ENCODE peak calls at places on chromosome 1, in nine cellular contexts. R, H, W, U, S, A, K, D and X are unnamed samples.
A peak's percentile ranks its signal among the peaks of the same experiment; 100 is the strongest.

GRCh38 chr1:176989023-176989422 is 175.5 kb downstream of the ASTN1 start:
- DNase-seq in R (no peak), H (no peak), W (no peak), U (no peak), S (no peak), A (no peak), K (no peak), D (no peak), X (no peak)

GRCh38 chr1:2412773-2413494 is 570 bp upstream of the PEX10 start:
- DNase-seq in R (no peak), H (peak; percentile 65), W (no peak), U (peak; percentile 53), S (peak; percentile 55), A (no peak), K (peak; percentile 73), D (no peak), X (no peak)

GRCh38 chr1:39158330-39159086 is 46.0 kb upstream of the MACF1 start:
- DNase-seq in R (peak; percentile 41), H (no peak), W (no peak), U (peak; percentile 93), S (peak; percentile 93), A (no peak), K (no peak), D (peak; percentile 35), X (no peak)

GRCh38 chr1:45325816-45326506 is 734 bp upstream of the HPDL start:
- DNase-seq in R (no peak), H (no peak), W (no peak), U (no peak), S (peak; percentile 50), A (no peak), K (no peak), D (peak; percentile 42), X (no peak)

GRCh38 chr1:186404454-186405051 is 28.9 kb downstream of the ODR4 start:
- DNase-seq in R (peak; percentile 13), H (peak; percentile 67), W (no peak), U (peak; percentile 69), S (peak; percentile 57), A (peak; percentile 55), K (no peak), D (no peak), X (no peak)

GRCh38 chr1:31848381-31848897 is 32.6 kb upstream of the SPOCD1 start:
- DNase-seq in R (no peak), H (no peak), W (no peak), U (no peak), S (no peak), A (no peak), K (no peak), D (no peak), X (no peak)

GRCh38 chr1:70234733-70235132 is 13.6 kb downstream of the SRSF11 start:
- DNase-seq in R (no peak), H (no peak), W (no peak), U (no peak), S (no peak), A (no peak), K (no peak), D (no peak), X (no peak)

GRCh38 chr1:93437976-93438605 is 9.8 kb upstream of the FNBP1L start:
- DNase-seq in R (no peak), H (peak; percentile 76), W (no peak), U (peak; percentile 52), S (peak; percentile 59), A (no peak), K (no peak), D (no peak), X (no peak)

GRCh38 chr1:91015794-91016550 is 5.9 kb downstream of the ZNF644 start:
- DNase-seq in R (no peak), H (peak; percentile 45), W (no peak), U (no peak), S (peak; percentile 5), A (no peak), K (no peak), D (no peak), X (no peak)

GRCh38 chr1:223742861-223743517 is 30.6 kb downstream of the CAPN2 start:
- DNase-seq in R (no peak), H (peak; percentile 67), W (no peak), U (no peak), S (no peak), A (peak; percentile 69), K (no peak), D (no peak), X (no peak)

GRCh38 chr1:33000427-33001026 is 35.9 kb upstream of the RNF19B start:
- DNase-seq in R (no peak), H (no peak), W (no peak), U (no peak), S (no peak), A (no peak), K (no peak), D (no peak), X (no peak)

GRCh38 chr1:14755518-14756252 is 157.2 kb downstream of the KAZN start:
- DNase-seq in R (no peak), H (no peak), W (no peak), U (no peak), S (no peak), A (no peak), K (no peak), D (no peak), X (no peak)

GRCh38 chr1:245156041-245156735 is 1.4 kb downstream of the KIF26B start:
- DNase-seq in R (no peak), H (peak; percentile 85), W (peak; percentile 93), U (peak; percentile 89), S (peak; percentile 91), A (peak; percentile 61), K (peak; percentile 89), D (peak; percentile 61), X (peak; percentile 88)

GRCh38 chr1:188325211-188325610 is 1496.5 kb downstream of the PLA2G4A start:
- DNase-seq in R (no peak), H (no peak), W (no peak), U (no peak), S (no peak), A (no peak), K (no peak), D (no peak), X (no peak)

GRCh38 chr1:35231287-35231686 is 37.2 kb upstream of the ZMYM4 start:
- DNase-seq in R (no peak), H (no peak), W (no peak), U (no peak), S (no peak), A (no peak), K (no peak), D (no peak), X (no peak)

GRCh38 chr1:229993060-229993459 is 74.0 kb upstream of the GALNT2 start:
- DNase-seq in R (no peak), H (no peak), W (no peak), U (no peak), S (no peak), A (no peak), K (no peak), D (no peak), X (no peak)

GRCh38 chr1:63951076-63951946 is 177.5 kb downstream of the ROR1 start:
- DNase-seq in R (no peak), H (no peak), W (no peak), U (no peak), S (no peak), A (no peak), K (no peak), D (no peak), X (no peak)

GRCh38 chr1:230171337-230172015 is 104.4 kb downstream of the GALNT2 start:
- DNase-seq in R (no peak), H (peak; percentile 34), W (no peak), U (no peak), S (no peak), A (no peak), K (no peak), D (no peak), X (no peak)

GRCh38 chr1:14626869-14627607 is 28.6 kb downstream of the KAZN start:
- DNase-seq in R (no peak), H (no peak), W (no peak), U (peak; percentile 13), S (no peak), A (no peak), K (no peak), D (peak; percentile 15), X (peak; percentile 71)

GRCh38 chr1:232377494-232377770 is 252.5 kb downstream of the SIPA1L2 start:
- DNase-seq in R (no peak), H (peak; percentile 18), W (no peak), U (no peak), S (no peak), A (no peak), K (no peak), D (no peak), X (no peak)

GRCh38 chr1:186102559-186103148 is 272.4 kb downstream of the TPR start:
- DNase-seq in R (peak; percentile 58), H (peak; percentile 68), W (no peak), U (peak; percentile 42), S (peak; percentile 49), A (no peak), K (no peak), D (no peak), X (no peak)

GRCh38 chr1:112672842-112673241 is 1.6 kb upstream of the MOV10 start:
- DNase-seq in R (no peak), H (no peak), W (no peak), U (peak; percentile 60), S (no peak), A (no peak), K (no peak), D (no peak), X (no peak)

GRCh38 chr1:246364415-246364941 is 142.6 kb downstream of the SMYD3 start:
- DNase-seq in R (no peak), H (no peak), W (no peak), U (no peak), S (no peak), A (no peak), K (no peak), D (no peak), X (no peak)

GRCh38 chr1:61779231-61779630 is 37.0 kb downstream of the PATJ start:
- DNase-seq in R (no peak), H (no peak), W (no peak), U (no peak), S (no peak), A (no peak), K (no peak), D (no peak), X (no peak)